ENCODE peak calls at places on chromosome 10, in six cellular contexts. One of them, this sample, is unnamed.

GRCh38 chr10:71138126-71138860 is 74.1 kb upstream of the UNC5B start:
- DNase-seq in choroid plexus epithelial cell: no peak
- DNase-seq in PC-3: no peak
- DNase-seq in ascending aorta: no peak
- DNase-seq in astrocyte of the spinal cord: no peak
- DNase-seq in skeletal muscle cell: no peak
- DNase-seq in this sample: no peak

GRCh38 chr10:4127518-4128315 is 342.7 kb upstream of the KLF6 start:
- DNase-seq in ascending aorta: no peak
- DNase-seq in choroid plexus epithelial cell: no peak
- DNase-seq in PC-3: peak; percentile 20
- DNase-seq in astrocyte of the spinal cord: no peak
- DNase-seq in skeletal muscle cell: no peak
- DNase-seq in this sample: peak; percentile 66

GRCh38 chr10:131685576-131685975 is 215.2 kb upstream of the PPP2R2D start:
- DNase-seq in ascending aorta: no peak
- DNase-seq in skeletal muscle cell: no peak
- DNase-seq in PC-3: no peak
- DNase-seq in astrocyte of the spinal cord: no peak
- DNase-seq in choroid plexus epithelial cell: no peak
- DNase-seq in this sample: no peak

GRCh38 chr10:90313548-90314325 is 544.1 kb downstream of the HTR7 start:
- DNase-seq in astrocyte of the spinal cord: no peak
- DNase-seq in ascending aorta: no peak
- DNase-seq in skeletal muscle cell: no peak
- DNase-seq in PC-3: peak; percentile 90
- DNase-seq in choroid plexus epithelial cell: no peak
- DNase-seq in this sample: no peak

GRCh38 chr10:123150986-123151738 is 3.0 kb upstream of the BUB3 start:
- DNase-seq in skeletal muscle cell: no peak
- DNase-seq in astrocyte of the spinal cord: no peak
- DNase-seq in ascending aorta: no peak
- DNase-seq in PC-3: no peak
- DNase-seq in choroid plexus epithelial cell: no peak
- DNase-seq in this sample: no peak

GRCh38 chr10:120538091-120538490 is 81.1 kb downstream of the PLPP4 start:
- DNase-seq in PC-3: no peak
- DNase-seq in ascending aorta: no peak
- DNase-seq in astrocyte of the spinal cord: no peak
- DNase-seq in choroid plexus epithelial cell: no peak
- DNase-seq in skeletal muscle cell: no peak
- DNase-seq in this sample: no peak

GRCh38 chr10:80900661-80901060 is 363.0 kb downstream of the SH2D4B start:
- DNase-seq in ascending aorta: no peak
- DNase-seq in choroid plexus epithelial cell: no peak
- DNase-seq in astrocyte of the spinal cord: no peak
- DNase-seq in PC-3: no peak
- DNase-seq in skeletal muscle cell: no peak
- DNase-seq in this sample: no peak

GRCh38 chr10:311901-312665 is 176.8 kb downstream of the ZMYND11 start:
- DNase-seq in PC-3: no peak
- DNase-seq in ascending aorta: no peak
- DNase-seq in skeletal muscle cell: no peak
- DNase-seq in astrocyte of the spinal cord: no peak
- DNase-seq in choroid plexus epithelial cell: no peak
- DNase-seq in this sample: no peak

GRCh38 chr10:31929986-31930675 is 1.5 kb upstream of the ARHGAP12 start:
- DNase-seq in choroid plexus epithelial cell: no peak
- DNase-seq in ascending aorta: no peak
- DNase-seq in skeletal muscle cell: no peak
- DNase-seq in PC-3: no peak
- DNase-seq in astrocyte of the spinal cord: peak; percentile 17
- DNase-seq in this sample: no peak

GRCh38 chr10:4263281-4263921 is 478.4 kb upstream of the KLF6 start:
- DNase-seq in astrocyte of the spinal cord: no peak
- DNase-seq in choroid plexus epithelial cell: peak; percentile 42
- DNase-seq in PC-3: no peak
- DNase-seq in ascending aorta: no peak
- DNase-seq in skeletal muscle cell: no peak
- DNase-seq in this sample: no peak

GRCh38 chr10:69656719-69657269 is 26.7 kb downstream of the FAM241B start:
- DNase-seq in astrocyte of the spinal cord: no peak
- DNase-seq in skeletal muscle cell: no peak
- DNase-seq in PC-3: peak; percentile 36
- DNase-seq in choroid plexus epithelial cell: peak; percentile 17
- DNase-seq in ascending aorta: no peak
- DNase-seq in this sample: no peak

GRCh38 chr10:122497241-122497640 is 35.9 kb downstream of the HTRA1 start:
- DNase-seq in skeletal muscle cell: no peak
- DNase-seq in ascending aorta: no peak
- DNase-seq in astrocyte of the spinal cord: no peak
- DNase-seq in choroid plexus epithelial cell: no peak
- DNase-seq in PC-3: no peak
- DNase-seq in this sample: no peak

GRCh38 chr10:116732546-116732945 is 9.8 kb downstream of the HSPA12A start:
- DNase-seq in choroid plexus epithelial cell: no peak
- DNase-seq in astrocyte of the spinal cord: no peak
- DNase-seq in ascending aorta: no peak
- DNase-seq in PC-3: no peak
- DNase-seq in skeletal muscle cell: no peak
- DNase-seq in this sample: no peak

GRCh38 chr10:49139866-49140195 is 6.0 kb upstream of the FAM170B start:
- DNase-seq in PC-3: peak; percentile 95
- DNase-seq in astrocyte of the spinal cord: peak; percentile 94
- DNase-seq in choroid plexus epithelial cell: peak; percentile 72
- DNase-seq in ascending aorta: no peak
- DNase-seq in skeletal muscle cell: peak; percentile 89
- DNase-seq in this sample: no peak

GRCh38 chr10:21978191-21978862 is 25.2 kb downstream of the DNAJC1 start:
- DNase-seq in skeletal muscle cell: no peak
- DNase-seq in astrocyte of the spinal cord: peak; percentile 58
- DNase-seq in choroid plexus epithelial cell: peak; percentile 32
- DNase-seq in ascending aorta: no peak
- DNase-seq in PC-3: peak; percentile 52
- DNase-seq in this sample: no peak

DNA sequence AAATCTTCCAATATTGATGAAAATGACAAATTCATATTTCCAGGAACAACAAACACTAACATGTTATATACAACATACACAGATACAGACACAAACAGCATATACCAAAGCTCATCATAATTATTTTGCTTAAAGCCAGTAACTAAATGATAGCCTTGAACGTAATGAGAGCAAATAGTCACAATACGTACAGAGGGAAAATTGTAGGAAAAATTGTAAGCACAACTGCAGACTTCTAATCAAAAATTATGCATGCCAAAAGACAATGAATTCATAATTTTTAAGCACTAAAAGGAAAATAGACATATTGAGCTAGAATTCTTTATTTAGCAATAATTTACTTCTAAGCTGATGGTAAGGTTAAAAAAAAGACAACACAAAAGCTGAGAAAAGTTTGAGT is 1466.9 kb upstream of the CELF2 start:
- DNase-seq in skeletal muscle cell: no peak
- DNase-seq in astrocyte of the spinal cord: no peak
- DNase-seq in choroid plexus epithelial cell: no peak
- DNase-seq in PC-3: no peak
- DNase-seq in ascending aorta: no peak
- DNase-seq in this sample: no peak
- H3K4me3 ChIP-seq in skeletal muscle cell: no peak overlapping the region
- H3K4me3 ChIP-seq in astrocyte of the spinal cord: no peak overlapping the region
- H3K4me3 ChIP-seq in choroid plexus epithelial cell: no peak overlapping the region
- H3K4me3 ChIP-seq in PC-3: no peak overlapping the region
- H3K4me3 ChIP-seq in ascending aorta: no peak overlapping the region
- H3K4me3 ChIP-seq in this sample: no peak overlapping the region

GRCh38 chr10:66927271-66927950 is 1.6 kb downstream of the LRRTM3 start:
- DNase-seq in choroid plexus epithelial cell: no peak
- DNase-seq in ascending aorta: no peak
- DNase-seq in skeletal muscle cell: no peak
- DNase-seq in astrocyte of the spinal cord: no peak
- DNase-seq in PC-3: no peak
- DNase-seq in this sample: no peak
- H3K4me3 ChIP-seq in choroid plexus epithelial cell: no peak overlapping the region
- H3K4me3 ChIP-seq in ascending aorta: no peak overlapping the region
- H3K4me3 ChIP-seq in skeletal muscle cell: peak overlapping the region; percentile 36
- H3K4me3 ChIP-seq in astrocyte of the spinal cord: peak overlapping the region; percentile 3
- H3K4me3 ChIP-seq in PC-3: no peak overlapping the region
- H3K4me3 ChIP-seq in this sample: no peak overlapping the region

GRCh38 chr10:47299989-47300931 is at the start of gene GDF10:
- DNase-seq in astrocyte of the spinal cord: no peak
- DNase-seq in PC-3: no peak
- DNase-seq in choroid plexus epithelial cell: peak; percentile 5
- DNase-seq in ascending aorta: no peak
- DNase-seq in skeletal muscle cell: no peak
- DNase-seq in this sample: no peak

GRCh38 chr10:47296941-47297340 is 3.1 kb upstream of the GDF10 start:
- DNase-seq in astrocyte of the spinal cord: no peak
- DNase-seq in ascending aorta: no peak
- DNase-seq in choroid plexus epithelial cell: no peak
- DNase-seq in PC-3: no peak
- DNase-seq in skeletal muscle cell: no peak
- DNase-seq in this sample: no peak

GRCh38 chr10:47299611-47299988 is 397 bp upstream of the GDF10 start:
- DNase-seq in PC-3: no peak
- DNase-seq in astrocyte of the spinal cord: no peak
- DNase-seq in skeletal muscle cell: no peak
- DNase-seq in choroid plexus epithelial cell: peak; percentile 5
- DNase-seq in ascending aorta: no peak
- DNase-seq in this sample: no peak

GRCh38 chr10:47297796-47298540 is 2.0 kb upstream of the GDF10 start:
- DNase-seq in skeletal muscle cell: no peak
- DNase-seq in choroid plexus epithelial cell: no peak
- DNase-seq in PC-3: no peak
- DNase-seq in astrocyte of the spinal cord: no peak
- DNase-seq in ascending aorta: no peak
- DNase-seq in this sample: no peak

GRCh38 chr10:47298730-47299129 is 1.3 kb upstream of the GDF10 start:
- DNase-seq in astrocyte of the spinal cord: no peak
- DNase-seq in ascending aorta: no peak
- DNase-seq in skeletal muscle cell: no peak
- DNase-seq in PC-3: no peak
- DNase-seq in choroid plexus epithelial cell: no peak
- DNase-seq in this sample: no peak
- H3K4me3 ChIP-seq in astrocyte of the spinal cord: no peak overlapping the region
- H3K4me3 ChIP-seq in ascending aorta: no peak overlapping the region
- H3K4me3 ChIP-seq in skeletal muscle cell: no peak overlapping the region
- H3K4me3 ChIP-seq in PC-3: no peak overlapping the region
- H3K4me3 ChIP-seq in choroid plexus epithelial cell: no peak overlapping the region
- H3K4me3 ChIP-seq in this sample: no peak overlapping the region

GRCh38 chr10:13144814-13145213 is 16.5 kb upstream of the MCM10 start:
- DNase-seq in astrocyte of the spinal cord: no peak
- DNase-seq in PC-3: no peak
- DNase-seq in choroid plexus epithelial cell: no peak
- DNase-seq in ascending aorta: no peak
- DNase-seq in skeletal muscle cell: no peak
- DNase-seq in this sample: no peak
- H3K4me3 ChIP-seq in astrocyte of the spinal cord: no peak overlapping the region
- H3K4me3 ChIP-seq in PC-3: no peak overlapping the region
- H3K4me3 ChIP-seq in choroid plexus epithelial cell: no peak overlapping the region
- H3K4me3 ChIP-seq in ascending aorta: no peak overlapping the region
- H3K4me3 ChIP-seq in skeletal muscle cell: no peak overlapping the region
- H3K4me3 ChIP-seq in this sample: no peak overlapping the region

GRCh38 chr10:62384057-62384446 is 9.9 kb downstream of the ZNF365 start:
- DNase-seq in choroid plexus epithelial cell: peak; percentile 19
- DNase-seq in PC-3: peak; percentile 100
- DNase-seq in skeletal muscle cell: no peak
- DNase-seq in ascending aorta: no peak
- DNase-seq in astrocyte of the spinal cord: peak; percentile 84
- DNase-seq in this sample: no peak
- H3K4me3 ChIP-seq in choroid plexus epithelial cell: no peak overlapping the region
- H3K4me3 ChIP-seq in PC-3: peak overlapping the region; percentile 36
- H3K4me3 ChIP-seq in skeletal muscle cell: no peak overlapping the region
- H3K4me3 ChIP-seq in ascending aorta: no peak overlapping the region
- H3K4me3 ChIP-seq in astrocyte of the spinal cord: no peak overlapping the region
- H3K4me3 ChIP-seq in this sample: no peak overlapping the region

DNA sequence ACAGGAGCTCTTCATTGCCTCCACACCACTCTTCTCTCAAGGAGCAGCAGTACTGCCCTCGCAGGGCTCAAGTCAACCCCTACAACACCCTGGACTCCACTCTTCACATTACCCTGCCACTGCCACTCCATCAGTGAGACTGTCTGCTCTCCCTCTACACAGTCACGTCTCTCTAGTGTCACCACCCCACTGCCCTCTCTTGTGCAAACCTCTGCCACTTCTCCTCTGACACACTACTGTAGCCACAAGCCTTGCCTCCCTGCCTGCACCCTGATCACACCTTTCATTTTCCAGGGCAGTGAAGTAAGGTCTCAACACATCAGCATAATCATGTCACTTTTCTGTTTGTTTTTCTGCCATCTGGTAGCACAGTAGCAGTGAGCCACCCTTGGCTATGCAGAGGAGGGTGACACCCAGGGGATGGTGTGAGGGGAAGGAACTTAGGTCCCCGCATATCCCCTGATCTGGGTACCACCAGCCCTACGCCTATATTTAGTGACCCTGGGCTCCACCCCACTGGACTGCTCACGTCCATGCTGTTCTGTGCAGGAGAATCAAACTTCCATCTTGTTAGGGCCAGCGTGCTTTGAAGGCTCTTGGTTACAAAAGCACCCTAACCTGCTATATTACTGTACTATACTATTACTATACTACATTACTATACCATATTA is 1.6 kb downstream of the C10orf143 start:
- DNase-seq in astrocyte of the spinal cord: no peak
- DNase-seq in skeletal muscle cell: no peak
- DNase-seq in choroid plexus epithelial cell: no peak
- DNase-seq in PC-3: no peak
- DNase-seq in ascending aorta: no peak
- DNase-seq in this sample: no peak
- H3K4me3 ChIP-seq in astrocyte of the spinal cord: peak overlapping the region; percentile 64
- H3K4me3 ChIP-seq in skeletal muscle cell: peak overlapping the region; percentile 92
- H3K4me3 ChIP-seq in choroid plexus epithelial cell: no peak overlapping the region
- H3K4me3 ChIP-seq in PC-3: peak overlapping the region; percentile 92
- H3K4me3 ChIP-seq in ascending aorta: peak overlapping the region; percentile 64
- H3K4me3 ChIP-seq in this sample: no peak overlapping the region

DNA sequence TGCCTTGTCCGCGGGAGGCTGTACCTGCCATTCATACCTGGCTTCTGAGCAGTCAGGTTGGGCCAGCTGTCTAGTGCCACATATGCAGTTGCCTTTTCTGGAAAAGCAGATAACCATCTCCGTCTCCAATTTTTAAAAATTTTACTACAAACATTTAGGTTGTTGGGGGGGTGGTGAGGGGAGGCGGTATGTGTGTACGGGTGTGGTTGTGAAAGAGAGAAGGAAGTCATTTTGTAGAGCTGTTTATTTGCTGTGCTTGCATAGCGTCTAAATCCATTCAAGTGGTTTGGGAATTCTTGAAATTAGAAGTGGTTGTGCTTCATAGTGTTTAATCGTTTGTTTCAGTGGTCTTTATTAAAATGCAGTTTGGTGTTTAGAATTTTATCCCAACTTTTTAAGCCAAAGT is 1.5 kb downstream of the TBC1D12 start:
- DNase-seq in PC-3: no peak
- DNase-seq in ascending aorta: no peak
- DNase-seq in astrocyte of the spinal cord: no peak
- DNase-seq in skeletal muscle cell: no peak
- DNase-seq in choroid plexus epithelial cell: no peak
- DNase-seq in this sample: no peak
- H3K4me3 ChIP-seq in PC-3: peak overlapping the region; percentile 85
- H3K4me3 ChIP-seq in ascending aorta: peak overlapping the region; percentile 88
- H3K4me3 ChIP-seq in astrocyte of the spinal cord: peak overlapping the region; percentile 83
- H3K4me3 ChIP-seq in skeletal muscle cell: peak overlapping the region; percentile 89
- H3K4me3 ChIP-seq in choroid plexus epithelial cell: peak overlapping the region; percentile 86
- H3K4me3 ChIP-seq in this sample: peak overlapping the region; percentile 74

GRCh38 chr10:129840196-129840590 is 123.9 kb downstream of the EBF3 start:
- DNase-seq in skeletal muscle cell: no peak
- DNase-seq in ascending aorta: no peak
- DNase-seq in choroid plexus epithelial cell: no peak
- DNase-seq in astrocyte of the spinal cord: no peak
- DNase-seq in PC-3: no peak
- DNase-seq in this sample: no peak
- H3K4me3 ChIP-seq in skeletal muscle cell: no peak overlapping the region
- H3K4me3 ChIP-seq in ascending aorta: no peak overlapping the region
- H3K4me3 ChIP-seq in choroid plexus epithelial cell: no peak overlapping the region
- H3K4me3 ChIP-seq in astrocyte of the spinal cord: no peak overlapping the region
- H3K4me3 ChIP-seq in PC-3: no peak overlapping the region
- H3K4me3 ChIP-seq in this sample: no peak overlapping the region

This sample was measured in Peyer's patch.